ENCODE peak calls at places on chromosomes 11 and 22, in four cellular contexts. E is HL-60, M is GM23338, S is K562. D is an unnamed sample.

GRCh38 chr11:44979536-44980399 is 29.1 kb upstream of the TP53I11 start:
- DNase-seq in E (no peak), M (peak), S (no peak), D (no peak)

GRCh38 chr22:39144101-39144815 is 8.2 kb downstream of the CBX7 start:
- DNase-seq in E (no peak), S (no peak), M (peak), D (peak)

GRCh38 chr11:101269390-101269789 is 139.8 kb upstream of the PGR start:
- DNase-seq in M (no peak), S (no peak), E (no peak), D (no peak)

GRCh38 chr11:45655347-45655756 is 10.1 kb downstream of the CHST1 start:
- DNase-seq in M (peak), S (peak), E (peak), D (peak)

GRCh38 chr11:12186683-12187082 is 76.3 kb downstream of the MICAL2 start:
- DNase-seq in E (no peak), M (no peak), S (no peak), D (no peak)

GRCh38 chr11:70483077-70483861 is 84.9 kb downstream of the CTTN start:
- DNase-seq in S (peak), M (peak), E (peak), D (peak)

GRCh38 chr11:77672276-77672675 is 34.7 kb upstream of the CLNS1A start:
- DNase-seq in M (no peak), S (no peak), E (no peak), D (no peak)

GRCh38 chr22:29225422-29226090 is 19.9 kb downstream of the EMID1 start:
- DNase-seq in E (peak), S (no peak), M (no peak), D (no peak)

GRCh38 chr22:20080776-20081654 is 974 bp downstream of the DGCR8 start:
- DNase-seq in E (peak), M (peak), S (peak), D (no peak)

GRCh38 chr11:66112640-66113098 is 42.6 kb downstream of the PACS1 start:
- DNase-seq in M (no peak), S (no peak), E (no peak), D (no peak)

GRCh38 chr11:59097113-59097708 is 9.8 kb upstream of the FAM111B start:
- DNase-seq in E (peak), M (peak), S (peak), D (no peak)

GRCh38 chr22:29396126-29396525 is 7.8 kb upstream of the AP1B1 start:
- DNase-seq in E (no peak), M (no peak), S (no peak), D (no peak)

GRCh38 chr22:39183991-39184585 is 31.6 kb upstream of the CBX7 start:
- DNase-seq in E (no peak), S (peak), M (peak), D (no peak)

GRCh38 chr11:80726236-80726635 is 1285.4 kb upstream of the TENM4 start:
- DNase-seq in M (no peak), S (no peak), E (no peak), D (no peak)

GRCh38 chr11:74717211-74717997 is 13.8 kb downstream of the CHRDL2 start:
- DNase-seq in S (no peak), E (no peak), M (no peak), D (no peak)

GRCh38 chr11:38297670-38298069 is 1699.6 kb upstream of the RAG2 start:
- DNase-seq in S (no peak), M (no peak), E (no peak), D (no peak)

GRCh38 chr22:29268511-29269229 is 602 bp downstream of the EWSR1 start:
- DNase-seq in E (peak), M (peak), S (peak), D (no peak)

GRCh38 chr22:49934144-49934890 is 15.9 kb downstream of the CRELD2 start:
- DNase-seq in E (no peak), S (peak), M (no peak), D (no peak)

GRCh38 chr22:21651521-21652009 is 9.5 kb downstream of the SDF2L1 start:
- DNase-seq in M (no peak), E (no peak), S (no peak), D (no peak)

GRCh38 chr11:117481885-117482284 is 154.2 kb downstream of the CEP164 start:
- DNase-seq in S (no peak), E (no peak), M (no peak), D (no peak)

GRCh38 chr11:57800444-57801184 is 39.0 kb downstream of the CTNND1 start:
- DNase-seq in S (peak), E (peak), M (peak), D (peak)

GRCh38 chr11:57343825-57344224 is 5.7 kb downstream of the P2RX3 start:
- DNase-seq in S (no peak), M (no peak), E (peak), D (no peak)

GRCh38 chr11:17145972-17146371 is 61.8 kb downstream of the PIK3C2A start:
- DNase-seq in S (no peak), M (no peak), E (no peak), D (no peak)

GRCh38 chr11:108618529-108618928 is 25.0 kb upstream of the EXPH5 start:
- DNase-seq in S (no peak), E (no peak), M (no peak), D (no peak)

GRCh38 chr11:43969543-43969942 is 27.1 kb downstream of the C11orf96 start:
- DNase-seq in E (no peak), S (no peak), M (no peak), D (no peak)

GRCh38 chr11:6202036-6202435 is 3.0 kb downstream of the OR52W1 start:
- DNase-seq in E (no peak), M (no peak), S (no peak), D (no peak)

GRCh38 chr11:69253028-69253427 is 40.9 kb upstream of the MYEOV start:
- DNase-seq in E (no peak), M (no peak), S (no peak), D (no peak)

GRCh38 chr11:112630496-112630895 is 330.7 kb upstream of the NCAM1 start:
- DNase-seq in E (no peak), M (no peak), S (no peak), D (no peak)

GRCh38 chr22:18111759-18112330 is 1.2 kb downstream of the TUBA8 start:
- DNase-seq in E (no peak), M (no peak), S (no peak), D (no peak)

GRCh38 chr11:112343368-112344039 is 82.8 kb upstream of the PLET1 start:
- DNase-seq in M (no peak), E (no peak), S (no peak), D (no peak)

GRCh38 chr11:89613916-89614315 is 96.2 kb upstream of the TRIM77 start:
- DNase-seq in M (no peak), E (no peak), S (no peak), D (no peak)

GRCh38 chr11:96103721-96104120 is 179.8 kb upstream of the MTMR2 start:
- DNase-seq in S (no peak), M (no peak), E (no peak), D (no peak)

GRCh38 chr22:48592931-48593330 is 1234.7 kb downstream of the BRD1 start:
- DNase-seq in E (no peak), S (no peak), M (no peak), D (no peak)

GRCh38 chr11:130707217-130707616 is 209.1 kb downstream of the SNX19 start:
- DNase-seq in S (no peak), E (no peak), M (no peak), D (no peak)

GRCh38 chr11:121500275-121500674 is 47.5 kb upstream of the SORL1-AS1 start:
- DNase-seq in S (no peak), M (no peak), E (no peak), D (no peak)

GRCh38 chr22:35299217-35299716 is 427 bp upstream of the TOM1 start:
- DNase-seq in E (no peak), M (no peak), S (no peak), D (no peak)

GRCh38 chr11:85827768-85828639 is 17.1 kb upstream of the SYTL2 start:
- DNase-seq in E (no peak), M (no peak), S (no peak), D (no peak)

GRCh38 chr11:78699606-78700005 is 124.9 kb upstream of the NARS2 start:
- DNase-seq in M (no peak), S (no peak), E (no peak), D (no peak)

GRCh38 chr11:30855383-30856006 is 269.3 kb upstream of the MPPED2 start:
- DNase-seq in M (no peak), E (no peak), S (no peak), D (no peak)

DNA sequence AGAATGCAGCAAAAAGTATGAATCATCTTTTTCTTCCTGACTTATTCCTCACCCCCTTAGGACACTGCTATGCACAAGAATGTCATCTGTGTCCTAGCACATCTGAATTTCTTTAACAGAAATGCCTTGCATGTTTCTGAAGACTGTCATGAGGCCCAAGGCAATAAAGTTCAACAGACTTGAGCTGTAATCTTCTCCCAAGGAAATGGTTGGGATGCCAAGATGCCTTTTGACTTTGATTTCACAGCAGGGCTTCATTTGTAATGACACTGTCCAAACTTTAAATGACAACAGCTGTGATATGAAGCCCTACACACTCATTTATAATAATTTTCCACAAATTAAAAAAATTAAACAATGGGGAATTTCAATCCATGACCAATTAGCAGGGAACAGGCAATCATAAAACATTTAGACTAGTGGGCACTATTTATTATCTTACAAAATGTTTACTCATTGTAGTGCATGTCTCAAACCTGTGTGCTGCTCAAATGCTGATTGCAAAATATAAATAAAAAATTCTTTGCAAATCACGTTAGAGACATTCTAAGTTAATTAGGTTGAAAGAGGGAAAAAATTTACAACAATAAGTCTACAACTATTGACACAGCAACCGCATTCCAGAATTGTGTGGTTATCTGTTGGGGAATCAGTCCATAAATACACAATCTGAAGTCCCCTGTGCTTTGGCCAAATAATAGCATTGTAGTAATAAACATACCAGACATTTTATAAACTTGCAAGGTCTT is 242.3 kb downstream of the SWAP70 start:
- DNase-seq in E (no peak), S (no peak), M (peak), D (no peak)
- TF ChIP-seq POLR2AphosphoS5 in E (no peak), S (no peak), M (no peak), D (no peak)

DNA sequence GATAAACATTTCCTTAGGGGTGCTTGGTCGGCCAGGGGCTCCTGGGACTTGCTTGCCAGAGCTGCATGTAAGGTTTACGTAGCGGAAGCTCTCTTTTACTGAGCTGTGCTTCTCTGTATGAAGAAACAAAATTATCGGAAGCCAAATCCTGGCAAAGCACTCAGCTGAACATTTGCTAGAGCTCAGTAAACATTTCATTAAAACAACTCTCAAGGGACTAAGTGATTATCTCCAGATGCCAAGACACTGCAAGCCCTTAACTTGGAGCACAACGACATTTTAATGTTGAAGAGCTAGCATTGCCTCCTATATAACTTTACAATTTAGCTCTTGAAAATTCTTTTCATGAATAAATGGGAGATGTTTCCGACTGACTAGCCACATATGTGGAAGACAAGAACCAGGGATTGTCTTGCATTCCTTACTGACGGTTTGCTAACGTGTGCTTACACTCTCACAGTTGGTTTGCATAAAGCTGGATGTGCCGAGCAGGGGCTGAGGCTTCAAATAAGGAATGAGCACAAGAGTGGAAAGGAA is 43.3 kb downstream of the SCUBE2 start:
- DNase-seq in E (no peak), M (peak), S (no peak), D (no peak)
- TF ChIP-seq POLR2AphosphoS5 in E (no peak), M (no peak), S (no peak), D (no peak)

DNA sequence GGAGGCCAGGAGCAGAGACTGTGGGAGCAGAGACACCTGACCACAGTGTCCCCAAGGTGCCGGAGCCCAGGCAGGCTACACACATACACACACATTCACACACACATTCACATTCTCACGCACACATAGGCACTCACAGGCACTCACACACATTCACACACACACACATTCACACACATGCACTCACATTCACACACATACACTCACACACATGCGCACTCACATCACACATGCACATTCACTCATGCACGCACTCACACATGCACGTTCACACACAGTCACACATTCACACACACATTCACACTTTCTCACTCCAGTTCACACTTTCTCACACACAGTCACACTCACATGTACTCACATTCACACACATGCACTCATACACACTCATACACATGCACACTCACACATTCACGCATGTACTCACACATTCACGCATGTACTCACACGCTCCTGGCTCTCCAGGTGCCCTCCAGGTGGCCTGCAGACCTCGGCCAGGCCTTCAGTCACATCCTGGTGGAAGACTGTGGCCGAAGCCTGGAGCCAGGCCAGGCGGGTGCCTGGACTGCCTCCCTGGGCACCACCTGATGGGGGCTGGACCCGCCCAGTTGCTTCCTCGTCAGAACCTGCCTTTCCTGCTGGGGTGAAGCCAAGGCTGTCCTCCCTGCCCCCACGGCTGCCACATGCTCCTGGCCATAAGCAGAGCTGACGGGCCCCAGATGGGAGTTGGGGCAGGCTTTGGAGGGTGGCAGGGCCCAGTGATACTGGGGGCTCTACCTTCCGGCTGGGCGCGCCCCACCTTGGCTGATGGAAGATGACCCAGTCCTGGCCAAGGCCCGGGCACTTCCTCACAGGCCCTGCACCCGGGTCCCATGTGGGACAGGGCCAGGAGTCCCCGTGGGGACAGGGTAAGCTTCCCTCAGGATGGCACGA is 89.5 kb downstream of the WNT7B start:
- DNase-seq in M (no peak), E (no peak), S (no peak), D (no peak)
- TF ChIP-seq POLR2AphosphoS5 in M (no peak), E (no peak), S (no peak), D (no peak)

GRCh38 chr11:18769802-18770456 is 21.7 kb downstream of the PTPN5 start:
- DNase-seq in S (no peak), E (no peak), M (peak), D (peak)
- TF ChIP-seq POLR2AphosphoS5 in S (no peak), E (no peak), M (no peak), D (no peak)

D was measured in GM12892.